ENCODE peak calls at places on chromosomes 7 and 10, in eight cellular contexts. N is HCT116, A is right lobe of liver, G is esophagus squamous epithelium, W is spleen, U is tibial nerve, D is heart left ventricle, T is A549. X is an unnamed sample.

GRCh38 chr10:79229830-79230562 is 117.3 kb upstream of the PPIF start:
- DNase-seq in N (no peak), A (no peak), G (no peak), W (no peak), U (no peak), D (no peak), T (no peak), X (no peak)

GRCh38 chr10:77801474-77802238 is 124.9 kb downstream of the DLG5 start:
- DNase-seq in N (no peak), A (no peak), G (no peak), W (peak; percentile 33), U (no peak), D (no peak), T (no peak), X (no peak)

GRCh38 chr10:117226813-117227451 is 14.0 kb upstream of the SLC18A2 start:
- DNase-seq in N (peak; percentile 67), A (no peak), G (no peak), W (peak; percentile 79), U (no peak), D (no peak), T (peak; percentile 61), X (peak; percentile 69)

GRCh38 chr10:132237396-132237795 is 50.6 kb downstream of the DPYSL4 start:
- DNase-seq in N (no peak), A (no peak), G (no peak), W (peak; percentile 69), U (no peak), D (no peak), T (no peak), X (no peak)

GRCh38 chr7:131502810-131503545 is 53.5 kb downstream of the PODXL start:
- DNase-seq in N (no peak), A (peak; percentile 73), G (no peak), W (no peak), U (peak; percentile 62), D (peak; percentile 74), T (no peak), X (no peak)

GRCh38 chr7:65225422-65226006 is 148.1 kb upstream of the ZNF92 start:
- DNase-seq in N (no peak), A (no peak), G (no peak), W (no peak), U (no peak), D (no peak), T (no peak), X (no peak)

GRCh38 chr10:32190890-32191491 is 134.8 kb upstream of the KIF5B start:
- DNase-seq in N (peak; percentile 19), A (no peak), G (no peak), W (no peak), U (peak; percentile 38), D (no peak), T (peak; percentile 42), X (peak; percentile 21)

GRCh38 chr7:156778201-156778600 is 114.8 kb downstream of the LMBR1 start:
- DNase-seq in N (no peak), A (no peak), G (no peak), W (no peak), U (no peak), D (no peak), T (no peak), X (no peak)

DNA sequence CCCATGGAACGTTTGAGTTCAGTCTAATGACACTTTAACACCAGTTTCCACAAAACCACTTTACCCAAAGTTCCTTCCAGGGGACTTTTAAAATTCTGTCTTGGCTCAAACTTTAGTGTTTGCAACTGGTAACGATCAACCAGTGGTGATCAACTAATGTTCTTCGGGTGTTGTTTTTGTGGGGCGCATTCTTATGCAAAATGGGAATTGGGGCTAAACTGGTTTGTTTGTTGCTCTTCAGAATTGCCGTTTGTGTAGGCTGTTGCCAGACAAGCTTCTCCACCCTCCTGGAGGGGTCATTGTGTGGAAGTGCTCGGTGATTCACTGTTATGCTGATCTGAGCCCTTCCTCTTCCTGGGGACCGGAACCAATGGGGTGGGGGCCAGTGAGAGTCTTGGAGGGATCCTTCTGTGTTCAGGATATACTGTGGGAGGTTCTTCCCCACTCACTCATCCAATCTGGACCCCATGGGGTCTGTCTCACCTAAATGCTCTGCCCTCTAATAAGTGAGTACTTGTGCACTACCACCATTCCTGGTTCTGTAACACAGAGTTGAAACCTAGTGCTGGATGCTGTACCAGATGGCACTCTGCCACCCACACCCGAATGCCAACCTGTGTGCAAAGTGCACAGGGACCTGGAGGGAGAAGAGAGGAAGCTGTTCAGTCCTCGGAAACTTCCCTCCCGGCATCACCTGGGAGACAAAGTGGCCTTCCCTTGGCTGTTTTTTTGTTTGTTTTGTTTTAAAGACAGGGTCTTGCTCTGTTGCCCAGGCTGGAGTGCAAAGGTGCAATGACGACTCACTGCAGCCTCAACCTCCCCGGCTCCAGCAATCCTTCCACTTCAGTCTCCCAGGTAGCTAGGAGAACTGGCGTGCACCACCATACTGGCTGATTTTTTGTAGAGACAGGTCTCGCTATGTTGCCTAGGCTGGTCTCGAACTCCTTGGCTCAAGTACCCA is 2.1 kb downstream of the NFE2L3 start:
- DNase-seq in N (no peak), A (no peak), G (no peak), W (no peak), U (peak; percentile 25), D (peak; percentile 23), T (no peak), X (no peak)
- TF ChIP-seq POLR2A in N (no peak), A (no peak), G (no peak), W (no peak), U (no peak), D (peak; percentile 21), T (no peak), X (peak; percentile 49)

DNA sequence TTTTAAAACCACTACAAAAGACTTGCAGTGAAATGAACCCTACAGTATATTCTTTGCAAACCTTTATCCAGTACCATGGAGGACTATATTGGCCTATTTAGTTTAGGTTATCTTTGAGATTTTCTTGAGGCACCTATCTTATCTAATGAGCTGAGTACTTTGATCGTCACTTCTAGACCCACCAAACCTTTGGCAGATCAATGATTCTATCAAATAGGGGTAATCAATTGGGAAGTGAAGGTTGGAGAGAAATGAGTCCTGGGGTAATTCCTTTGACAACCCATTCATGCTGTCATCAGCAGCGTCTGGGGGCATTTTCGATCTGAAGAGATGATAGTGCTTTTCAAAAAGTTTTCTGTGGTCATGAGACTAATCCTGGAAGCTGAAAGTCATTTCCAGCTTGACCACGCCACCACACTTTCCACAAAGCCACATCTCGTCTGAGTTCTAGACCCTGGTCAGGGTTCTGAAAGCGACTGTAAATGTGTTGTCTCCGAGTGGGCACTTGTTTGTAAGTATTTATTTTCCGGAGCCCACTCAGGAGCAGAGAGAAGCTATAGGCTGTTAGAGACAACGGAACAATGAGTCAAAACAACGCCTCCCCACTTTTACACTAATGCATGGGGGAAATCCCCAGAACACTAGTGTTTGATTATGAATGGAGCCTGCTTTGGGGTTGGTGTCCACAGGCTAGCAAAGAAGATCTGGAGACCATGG is 4.8 kb downstream of the EGR2 start:
- DNase-seq in N (no peak), A (no peak), G (no peak), W (no peak), U (no peak), D (no peak), T (no peak), X (no peak)
- TF ChIP-seq POLR2A in N (no peak), A (no peak), G (no peak), W (no peak), U (no peak), D (no peak), T (no peak), X (no peak)

DNA sequence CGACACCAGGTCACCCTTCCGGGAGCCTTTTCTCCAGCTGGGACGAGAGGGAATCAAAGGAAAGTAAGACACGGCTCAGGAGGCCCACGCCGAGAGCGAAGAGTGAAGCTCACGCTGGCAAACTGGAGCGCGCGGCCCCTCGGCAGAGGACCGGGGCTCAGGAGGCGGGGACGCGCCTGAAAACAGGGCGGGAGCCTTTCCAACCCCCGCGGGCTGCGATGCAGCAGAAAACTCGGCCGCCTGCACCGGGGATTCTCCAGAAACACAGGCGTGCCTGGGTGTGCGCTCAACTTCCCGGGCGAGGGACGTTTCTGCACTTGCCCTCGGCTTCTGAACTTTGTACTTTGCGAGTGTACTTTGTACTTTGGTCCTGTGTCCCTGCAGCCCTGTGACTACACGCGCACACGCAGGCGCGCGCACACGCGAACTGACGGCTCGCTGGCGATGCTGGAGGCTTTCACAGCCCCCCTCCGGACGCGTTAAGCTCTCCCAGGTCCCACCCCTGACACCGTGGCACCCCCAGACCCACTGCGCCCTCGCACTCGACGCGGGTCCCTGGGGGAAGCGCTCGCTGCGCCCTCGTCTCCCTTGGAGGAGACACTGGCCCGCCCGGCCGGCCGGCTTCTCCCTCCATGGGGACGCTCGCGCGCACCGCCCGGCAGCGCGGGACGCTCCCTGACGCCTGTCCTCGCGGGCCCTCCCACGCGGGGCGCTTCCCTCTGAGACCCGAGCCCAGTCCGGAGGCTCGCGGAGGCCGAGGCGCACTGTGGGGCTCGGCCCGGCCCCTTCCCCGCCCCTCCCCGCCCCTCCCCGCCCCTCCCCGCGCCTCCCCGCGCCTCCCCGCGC is 588 bp upstream of the PAOX start:
- DNase-seq in N (no peak), A (peak; percentile 84), G (no peak), W (peak; percentile 96), U (peak; percentile 39), D (peak; percentile 66), T (peak; percentile 45), X (peak; percentile 61)
- TF ChIP-seq POLR2A in N (no peak), A (peak; percentile 51), G (no peak), W (peak; percentile 15), U (peak; percentile 39), D (peak; percentile 37), T (peak; percentile 36), X (no peak)

GRCh38 chr7:76302299-76303056 is at the start of gene HSPB1:
- DNase-seq in N (peak; percentile 79), A (peak; percentile 94), G (peak; percentile 47), W (peak; percentile 92), U (peak; percentile 87), D (peak; percentile 95), T (peak; percentile 92), X (peak; percentile 87)

GRCh38 chr7:76303829-76304505 is 1.5 kb downstream of the HSPB1 start:
- DNase-seq in N (no peak), A (no peak), G (no peak), W (no peak), U (no peak), D (no peak), T (peak; percentile 58), X (no peak)

GRCh38 chr7:76301000-76301399 is 1.5 kb upstream of the HSPB1 start:
- DNase-seq in N (no peak), A (no peak), G (no peak), W (no peak), U (no peak), D (no peak), T (no peak), X (no peak)

GRCh38 chr7:76300210-76300731 is 2.2 kb upstream of the HSPB1 start:
- DNase-seq in N (peak; percentile 90), A (no peak), G (no peak), W (no peak), U (peak; percentile 30), D (no peak), T (peak; percentile 91), X (no peak)

DNA sequence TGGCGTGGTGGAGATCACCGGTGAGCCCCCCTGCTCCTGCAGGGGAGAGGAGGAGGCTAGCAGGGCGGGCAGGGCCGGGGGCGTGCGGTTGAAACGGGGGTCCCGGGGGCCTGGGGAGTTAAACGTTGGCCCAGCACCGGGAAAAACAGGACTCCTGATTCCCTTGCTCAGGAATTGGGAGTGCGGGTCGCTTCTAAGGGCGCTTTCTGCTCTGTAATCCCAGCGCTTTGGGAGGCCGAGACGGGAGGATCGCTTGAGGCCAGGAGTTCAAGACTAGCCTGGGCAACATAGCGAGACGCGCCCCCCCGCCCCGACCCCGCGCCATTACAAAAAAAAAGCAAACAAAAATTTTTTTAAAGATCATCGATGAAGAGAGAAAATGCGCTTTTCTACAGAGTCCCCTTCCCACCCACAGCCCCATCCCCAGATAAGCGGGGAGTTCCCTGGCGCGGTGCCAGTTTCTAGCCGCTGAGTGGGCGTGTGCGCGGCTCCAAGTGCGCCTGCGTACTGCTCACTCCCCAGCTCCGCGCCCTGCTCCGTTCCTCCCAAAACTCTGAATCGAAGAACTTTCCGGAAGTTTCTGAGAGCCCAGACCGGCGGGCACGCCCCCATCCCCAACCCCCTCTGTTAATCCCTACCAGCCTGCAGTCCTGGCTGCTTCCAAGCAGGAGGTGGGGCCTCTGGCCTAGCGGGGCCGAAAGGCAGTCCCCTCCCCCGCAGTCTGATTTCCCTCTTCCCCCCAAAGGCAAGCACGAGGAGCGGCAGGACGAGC is 770 bp downstream of the HSPB1 start:
- DNase-seq in N (peak; percentile 69), A (peak; percentile 93), G (no peak), W (peak; percentile 92), U (peak; percentile 75), D (peak; percentile 91), T (peak; percentile 93), X (peak; percentile 87)
- TF ChIP-seq POLR2A in N (no peak), A (peak; percentile 70), G (peak; percentile 25), W (no peak), U (peak; percentile 78), D (peak; percentile 50), T (no peak), X (no peak)

X was measured in erythroblast.